ENCODE peak calls at places on chromosomes 12 and 14, in five cellular contexts. R, Y, B, J and O are unnamed samples.

GRCh38 chr14:20578784-20579502 is 8.9 kb downstream of the RNASE11 start:
- DNase-seq in R (no peak), Y (no peak), B (no peak), J (no peak), O (no peak)

GRCh38 chr12:109309441-109310246 is 560 bp upstream of the FOXN4 start:
- DNase-seq in R (no peak), Y (no peak), B (no peak), J (no peak), O (no peak)

GRCh38 chr12:107764626-107765025 is 3.7 kb upstream of the PRDM4 start:
- DNase-seq in R (no peak), Y (no peak), B (no peak), J (no peak), O (no peak)

GRCh38 chr14:85634205-85634604 is 104.3 kb downstream of the FLRT2 start:
- DNase-seq in R (no peak), Y (no peak), B (no peak), J (no peak), O (no peak)

GRCh38 chr12:117118838-117119591 is 19.8 kb upstream of the TESC start:
- DNase-seq in R (no peak), Y (no peak), B (no peak), J (no peak), O (no peak)

GRCh38 chr14:50260511-50260910 is 29.1 kb upstream of the SOS2 start:
- DNase-seq in R (no peak), Y (peak; percentile 3), B (peak; percentile 52), J (no peak), O (no peak)

GRCh38 chr12:7995266-7995963 is 37.1 kb upstream of the FOXJ2 start:
- DNase-seq in R (peak; percentile 84), Y (peak; percentile 64), B (peak; percentile 91), J (peak; percentile 88), O (peak; percentile 69)

GRCh38 chr14:102581193-102581592 is 11.3 kb upstream of the RCOR1 start:
- DNase-seq in R (no peak), Y (no peak), B (no peak), J (no peak), O (no peak)

GRCh38 chr14:85475113-85475512 is 54.8 kb upstream of the FLRT2 start:
- DNase-seq in R (no peak), Y (no peak), B (no peak), J (no peak), O (no peak)

GRCh38 chr12:10339441-10339840 is 31.8 kb downstream of the KLRD1 start:
- DNase-seq in R (no peak), Y (peak; percentile 23), B (no peak), J (no peak), O (no peak)

GRCh38 chr12:8038659-8039114 is 6.2 kb downstream of the FOXJ2 start:
- DNase-seq in R (peak; percentile 56), Y (no peak), B (peak; percentile 72), J (no peak), O (peak; percentile 93)

GRCh38 chr12:96136129-96136528 is 58.0 kb upstream of the ELK3 start:
- DNase-seq in R (no peak), Y (no peak), B (peak; percentile 61), J (no peak), O (peak; percentile 27)

GRCh38 chr14:56648508-56649301 is 69.1 kb downstream of the TMEM260 start:
- DNase-seq in R (no peak), Y (no peak), B (no peak), J (no peak), O (no peak)

GRCh38 chr14:93303659-93304058 is 29.2 kb downstream of the BTBD7 start:
- DNase-seq in R (no peak), Y (no peak), B (no peak), J (no peak), O (no peak)

GRCh38 chr12:53735556-53735955 is 8.3 kb upstream of the CALCOCO1 start:
- DNase-seq in R (no peak), Y (no peak), B (no peak), J (no peak), O (no peak)

GRCh38 chr12:11067514-11067913 is 5.4 kb upstream of the TAS2R46 start:
- DNase-seq in R (peak; percentile 17), Y (no peak), B (peak; percentile 10), J (peak; percentile 20), O (no peak)

GRCh38 chr12:53235742-53236442 is 3.9 kb upstream of the RARG start:
- DNase-seq in R (no peak), Y (no peak), B (no peak), J (no peak), O (no peak)

GRCh38 chr14:102949062-102949800 is 26.8 kb downstream of the AMN start:
- DNase-seq in R (no peak), Y (no peak), B (peak; percentile 58), J (no peak), O (no peak)

DNA sequence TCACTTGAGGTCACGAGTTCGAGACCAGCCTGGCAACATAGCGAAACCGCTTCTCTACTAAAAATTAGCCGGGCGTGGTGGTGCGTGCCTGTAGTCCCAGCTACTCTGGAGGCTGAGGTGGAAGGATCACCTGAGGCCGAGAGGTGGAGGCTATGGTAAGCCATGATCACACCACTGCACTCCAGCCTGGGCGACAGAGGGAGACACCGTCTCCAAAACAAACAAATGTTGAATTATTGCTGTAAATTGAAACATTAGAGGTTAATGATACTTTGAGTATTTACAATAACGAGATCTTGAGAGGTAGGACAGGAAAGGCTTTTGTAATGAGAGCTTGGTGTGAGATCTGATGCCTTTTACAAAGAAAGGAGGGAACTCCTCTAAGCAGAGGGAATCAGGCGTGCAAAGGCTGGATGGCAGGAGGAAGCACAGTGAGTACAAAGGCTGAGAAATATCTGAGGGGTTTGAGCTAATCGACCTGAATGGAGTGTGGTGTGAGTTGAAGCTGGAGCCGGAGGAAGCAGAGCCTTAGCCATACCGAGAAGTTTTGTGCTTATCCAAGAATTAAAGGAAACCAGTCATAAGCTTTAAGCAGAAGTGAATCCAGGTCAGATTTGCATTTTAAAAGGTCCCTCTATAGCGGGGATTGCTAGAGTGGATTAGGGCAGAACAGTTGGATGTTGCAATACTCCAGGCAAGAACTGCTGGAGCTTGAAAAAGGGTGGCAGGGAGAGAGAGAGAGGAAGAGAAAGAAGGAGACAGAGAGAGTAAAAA is 1.1 kb downstream of the RHNO1 start:
- DNase-seq in R (no peak), Y (no peak), B (peak; percentile 53), J (no peak), O (peak; percentile 23)
- TF ChIP-seq POLR2A in R (no peak), Y (no peak), B (no peak), J (no peak), O (no peak)

DNA sequence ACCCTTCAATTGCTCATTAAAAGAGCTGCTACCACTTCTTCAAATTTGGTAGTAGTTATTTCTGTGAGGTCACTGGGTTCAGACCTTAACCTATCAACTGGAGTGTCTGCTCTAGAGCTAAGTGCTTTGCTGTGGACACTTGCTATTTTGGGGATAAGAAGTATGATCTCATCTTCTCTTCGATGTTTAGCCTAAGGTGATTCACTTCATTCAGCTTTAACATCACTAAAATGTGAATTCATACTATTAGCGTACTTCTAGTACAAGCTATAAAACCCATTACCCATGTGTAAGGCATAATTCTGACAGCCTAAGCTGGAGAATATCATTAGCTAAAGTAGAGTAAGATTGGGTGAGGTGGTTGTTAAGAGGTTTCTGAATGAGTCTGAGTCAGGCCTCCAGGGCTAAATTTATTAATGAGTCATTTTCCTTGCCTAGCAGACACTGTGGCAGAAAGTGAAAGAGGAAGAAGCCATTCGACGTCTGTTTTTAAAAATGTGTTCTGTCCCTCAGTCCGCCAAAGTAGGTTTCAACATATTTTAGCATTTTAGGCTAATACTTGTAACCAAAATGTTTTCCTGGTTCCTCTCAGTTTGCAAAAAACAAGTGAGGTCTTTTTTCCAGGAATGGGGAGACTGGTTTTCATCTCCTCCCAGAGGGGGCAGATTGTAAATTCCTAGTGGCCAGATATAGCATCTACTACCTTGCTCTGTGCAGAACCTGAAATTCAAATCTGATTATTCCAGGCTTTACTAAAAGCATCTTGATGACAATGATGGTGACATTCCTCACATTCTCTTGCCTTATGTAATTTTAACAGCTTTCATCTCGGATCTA is 103.6 kb downstream of the SSPN start:
- DNase-seq in R (peak; percentile 45), Y (no peak), B (peak; percentile 83), J (peak; percentile 47), O (no peak)
- TF ChIP-seq POLR2A in R (no peak), Y (no peak), B (no peak), J (no peak), O (no peak)

GRCh38 chr14:76976623-76977005 is 51.9 kb downstream of the IRF2BPL start:
- DNase-seq in R (no peak), Y (no peak), B (no peak), J (no peak), O (no peak)

GRCh38 chr14:76975865-76976622 is 52.5 kb downstream of the IRF2BPL start:
- DNase-seq in R (no peak), Y (no peak), B (no peak), J (no peak), O (peak; percentile 98)

GRCh38 chr14:76981670-76982069 is 46.8 kb downstream of the IRF2BPL start:
- DNase-seq in R (no peak), Y (no peak), B (no peak), J (no peak), O (no peak)

GRCh38 chr14:76975051-76975450 is 53.5 kb downstream of the IRF2BPL start:
- DNase-seq in R (no peak), Y (no peak), B (no peak), J (no peak), O (no peak)

DNA sequence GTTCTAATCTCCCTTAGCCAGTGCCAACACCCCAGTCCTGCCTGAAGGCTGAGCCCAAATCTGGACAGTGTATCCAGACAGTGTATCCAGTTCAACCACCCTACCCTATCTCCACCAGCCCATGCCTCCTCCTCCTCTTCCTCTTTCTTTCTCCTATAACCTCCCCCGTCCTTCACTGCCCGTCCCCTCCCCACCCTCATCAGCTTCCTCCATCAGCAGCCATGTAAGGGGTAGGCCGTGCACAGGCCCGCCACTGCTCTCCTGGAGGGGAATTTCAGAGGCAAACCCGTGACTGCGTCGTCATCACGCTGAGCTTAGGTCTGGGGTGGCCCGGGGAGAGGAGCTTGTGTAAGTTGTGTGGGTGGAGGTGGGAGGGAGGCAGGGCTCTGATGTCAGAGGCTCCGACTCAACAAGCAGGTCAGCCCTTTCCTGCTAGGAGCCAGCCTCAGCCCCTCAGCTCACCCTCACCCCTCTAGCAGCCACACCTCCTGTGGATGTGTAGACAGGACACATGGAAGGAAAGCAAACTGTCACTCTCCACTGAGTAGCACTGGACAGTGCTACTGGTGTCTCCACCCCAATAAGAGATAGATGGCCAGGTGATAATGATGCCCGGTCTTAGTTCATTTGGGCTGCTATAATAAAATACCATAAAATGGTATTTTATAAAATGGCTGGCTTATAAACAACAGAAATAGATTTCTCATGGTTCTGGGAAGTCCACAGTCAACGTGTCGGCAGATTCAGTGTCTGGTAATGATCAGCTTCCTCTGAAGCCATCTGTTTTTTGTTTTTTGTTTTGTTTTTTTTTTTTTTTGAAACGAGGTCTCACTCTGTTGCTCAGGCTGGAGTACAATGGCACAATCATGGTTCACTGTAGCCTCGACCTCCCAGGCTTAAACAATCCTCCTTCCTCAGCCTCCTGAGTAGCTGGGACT is 50.4 kb downstream of the IRF2BPL start:
- DNase-seq in R (peak; percentile 73), Y (no peak), B (peak; percentile 91), J (peak; percentile 83), O (peak; percentile 56)
- TF ChIP-seq POLR2A in R (no peak), Y (no peak), B (no peak), J (no peak), O (no peak)

DNA sequence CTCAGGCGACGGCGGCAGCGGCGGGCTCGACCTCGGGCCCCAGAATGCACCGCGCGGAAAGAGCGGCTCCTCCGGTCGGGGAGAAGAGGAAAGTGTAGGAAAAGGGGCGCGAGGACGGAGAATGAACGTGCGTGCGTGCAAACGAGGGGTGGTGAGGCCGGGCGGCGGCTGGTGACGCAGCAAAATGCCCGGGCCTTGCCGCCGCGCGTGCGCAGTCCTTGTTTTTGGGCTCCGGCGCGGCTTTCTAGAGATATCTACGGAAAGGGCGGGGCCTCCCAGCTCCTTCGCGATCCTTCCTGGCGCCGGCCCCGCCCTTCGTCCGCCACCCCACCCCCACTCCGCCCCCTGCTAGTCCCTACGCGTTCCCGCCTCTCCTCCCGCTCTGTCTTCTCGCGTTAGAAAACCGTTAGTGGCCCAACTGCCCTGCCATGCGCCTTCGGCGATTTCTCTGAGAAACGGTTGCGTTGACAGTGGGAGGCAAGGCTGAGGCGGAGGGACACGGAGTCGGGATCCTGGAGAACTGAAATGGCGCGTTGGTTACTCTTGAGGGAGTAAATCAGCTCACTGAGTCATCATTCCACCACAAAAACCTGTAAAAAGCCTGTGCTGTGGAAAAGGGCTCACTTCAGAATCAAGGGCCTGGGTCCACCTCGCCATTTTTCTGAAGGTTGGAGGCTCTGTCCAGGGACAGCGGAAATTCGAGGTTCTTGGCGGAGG is at the start of gene PTGES3:
- DNase-seq in R (peak; percentile 97), Y (peak; percentile 96), B (peak; percentile 96), J (peak; percentile 98), O (peak; percentile 98)
- TF ChIP-seq POLR2A in R (peak; percentile 85), Y (peak; percentile 97), B (peak; percentile 85), J (peak; percentile 92), O (peak; percentile 91)